ENCODE peak calls at places on chromosomes 13 and 19, in six cellular contexts. U, V, F, P, C and M are unnamed samples.
A peak's percentile ranks its signal among the peaks of the same experiment; 100 is the strongest.

GRCh38 chr19:13953021-13953531 is 767 bp downstream of the DCAF15 start:
- DNase-seq in C (peak; percentile 45), P (peak; percentile 59), V (peak; percentile 46), U (peak; percentile 78), F (no peak), M (peak; percentile 63)

GRCh38 chr19:41218615-41219507 is at the start of gene AXL:
- DNase-seq in C (peak; percentile 82), V (peak; percentile 98), F (no peak), U (peak; percentile 67), P (peak; percentile 83), M (peak; percentile 78)

GRCh38 chr13:66831317-66831716 is 398.8 kb downstream of the PCDH9 start:
- DNase-seq in V (no peak), C (no peak), P (no peak), U (no peak), F (no peak), M (no peak)

GRCh38 chr13:111411186-111411858 is 90.9 kb downstream of the TEX29 start:
- DNase-seq in P (no peak), U (no peak), V (peak; percentile 22), F (no peak), C (no peak), M (no peak)

GRCh38 chr19:29884466-29884865 is 57.6 kb upstream of the URI1 start:
- DNase-seq in U (no peak), C (no peak), F (no peak), P (no peak), V (no peak), M (no peak)

GRCh38 chr13:65499251-65499650 is 1730.9 kb downstream of the PCDH9 start:
- DNase-seq in F (no peak), U (no peak), P (no peak), C (no peak), V (no peak), M (no peak)

GRCh38 chr13:49464621-49465325 is 20.7 kb downstream of the SETDB2 start:
- DNase-seq in U (no peak), F (no peak), V (no peak), C (no peak), P (peak; percentile 25), M (peak; percentile 44)

GRCh38 chr19:46967578-46968018 is 52.0 kb upstream of the NPAS1 start:
- DNase-seq in F (no peak), P (no peak), U (peak; percentile 75), C (peak; percentile 77), V (no peak), M (no peak)

GRCh38 chr19:4700573-4700970 is 23.1 kb downstream of the DPP9 start:
- DNase-seq in C (no peak), F (no peak), U (no peak), P (no peak), V (peak; percentile 46), M (no peak)

GRCh38 chr19:32928806-32929205 is 43.0 kb downstream of the CEP89 start:
- DNase-seq in U (no peak), P (no peak), V (no peak), F (no peak), C (no peak), M (no peak)

GRCh38 chr19:12838182-12838890 is at the start of gene MAST1:
- DNase-seq in P (peak; percentile 27), U (peak; percentile 68), C (no peak), V (peak; percentile 80), F (no peak), M (no peak)

GRCh38 chr19:43562698-43563241 is 12.6 kb downstream of the XRCC1 start:
- DNase-seq in P (peak; percentile 88), C (peak; percentile 83), F (peak; percentile 91), U (peak; percentile 76), V (no peak), M (peak; percentile 84)

GRCh38 chr13:102141625-102142472 is 260.0 kb downstream of the FGF14 start:
- DNase-seq in F (no peak), C (no peak), V (peak; percentile 46), U (no peak), P (peak; percentile 36), M (no peak)

GRCh38 chr13:45063261-45063870 is 56.9 kb upstream of the GTF2F2 start:
- DNase-seq in C (no peak), U (no peak), P (peak; percentile 67), V (no peak), F (no peak), M (no peak)

GRCh38 chr19:4830332-4830731 is 1.2 kb downstream of the TICAM1 start:
- DNase-seq in C (no peak), V (no peak), U (no peak), P (no peak), F (no peak), M (no peak)

GRCh38 chr19:35176183-35176570 is 21.6 kb downstream of the FXYD5 start:
- DNase-seq in V (no peak), U (no peak), C (no peak), F (no peak), P (no peak), M (peak; percentile 6)

GRCh38 chr13:107873908-107874307 is 341.4 kb downstream of the LIG4 start:
- DNase-seq in U (no peak), V (no peak), P (peak; percentile 10), C (no peak), F (no peak), M (no peak)

GRCh38 chr19:7258042-7258839 is 36.0 kb downstream of the INSR start:
- DNase-seq in C (no peak), V (no peak), U (no peak), F (no peak), P (no peak), M (no peak)

GRCh38 chr13:78785764-78786163 is 126.8 kb upstream of the OBI1 start:
- DNase-seq in U (no peak), P (no peak), V (no peak), C (no peak), F (no peak), M (no peak)

GRCh38 chr13:39777527-39778061 is 122.1 kb downstream of the COG6 start:
- DNase-seq in V (peak; percentile 39), F (no peak), C (no peak), U (no peak), P (peak; percentile 87), M (peak; percentile 61)

GRCh38 chr19:42081584-42082258 is 5.8 kb downstream of the ZNF574 start:
- DNase-seq in F (no peak), C (no peak), U (no peak), V (peak; percentile 46), P (peak; percentile 62), M (no peak)

GRCh38 chr13:45728759-45729158 is 26.6 kb downstream of the CBY2 start:
- DNase-seq in V (peak; percentile 89), U (no peak), C (no peak), P (peak; percentile 7), F (no peak), M (no peak)

GRCh38 chr13:28583661-28584091 is 75.3 kb upstream of the POMP start:
- DNase-seq in V (peak; percentile 28), C (no peak), P (peak; percentile 21), U (no peak), F (no peak), M (peak; percentile 6)

GRCh38 chr13:59710995-59711701 is 452.6 kb downstream of the DIAPH3 start:
- DNase-seq in V (no peak), U (no peak), F (no peak), P (no peak), C (no peak), M (no peak)

GRCh38 chr13:110393761-110394160 is 86.7 kb downstream of the COL4A2 start:
- DNase-seq in F (no peak), U (no peak), V (no peak), C (no peak), P (no peak), M (no peak)

GRCh38 chr13:110394371-110394841 is 87.3 kb downstream of the COL4A2 start:
- DNase-seq in P (no peak), F (no peak), C (no peak), U (no peak), V (no peak), M (peak; percentile 87)

GRCh38 chr13:110390572-110390971 is 83.5 kb downstream of the COL4A2 start:
- DNase-seq in F (no peak), U (no peak), V (no peak), P (peak; percentile 75), C (no peak), M (peak; percentile 93)

GRCh38 chr13:110391273-110391672 is 84.2 kb downstream of the COL4A2 start:
- DNase-seq in P (no peak), V (no peak), C (no peak), U (no peak), F (no peak), M (peak; percentile 92)

GRCh38 chr13:110392510-110393233 is 85.6 kb downstream of the COL4A2 start:
- DNase-seq in V (no peak), U (no peak), F (no peak), C (no peak), P (peak; percentile 94), M (peak; percentile 90)
- H3K4me1 ChIP-seq in V (peaks cover 25% of the 10 kb centered on the region), U (no peaks in the 10 kb centered on the region), F (no peaks in the 10 kb centered on the region), C (peaks cover 73% of the 10 kb centered on the region), P (peaks cover 14% of the 10 kb centered on the region), M (peaks cover 95% of the 10 kb centered on the region)

DNA sequence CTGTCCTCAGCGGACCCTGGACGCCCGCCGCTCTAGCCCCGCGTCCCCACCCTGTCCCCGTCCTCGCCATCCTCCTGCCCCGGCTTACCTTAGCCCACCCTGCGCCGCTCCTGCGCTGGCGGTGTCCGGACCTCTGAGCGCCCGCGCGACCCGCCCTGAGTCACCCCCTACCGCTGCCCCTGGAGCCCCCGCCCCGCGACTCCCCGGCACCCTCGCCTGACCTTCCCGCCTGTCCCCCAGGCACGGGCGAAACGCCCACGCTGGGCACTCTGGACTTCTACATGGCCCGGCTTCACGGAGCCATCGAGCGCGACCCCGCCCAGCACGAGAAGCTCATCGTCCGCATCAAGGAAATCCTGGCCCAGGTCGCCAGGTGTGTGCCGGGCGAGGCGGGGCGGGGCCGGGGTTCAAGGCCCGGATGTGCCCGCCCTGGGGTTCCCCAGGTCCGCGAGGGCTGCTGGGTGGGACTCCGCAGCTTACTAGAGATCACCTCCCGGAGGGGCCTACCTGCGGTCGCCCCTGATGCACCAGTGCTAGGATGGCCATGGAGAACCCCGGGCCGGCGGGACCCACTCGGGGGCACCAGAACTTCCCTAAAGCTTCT is 5.1 kb downstream of the HMG20B start:
- DNase-seq in C (no peak), F (no peak), U (peak; percentile 87), P (no peak), V (peak; percentile 88), M (no peak)
- H3K4me1 ChIP-seq in C (peaks cover 27% of the 10 kb centered on the region), F (no peaks in the 10 kb centered on the region), U (peaks cover 21% of the 10 kb centered on the region), P (peaks cover 3% of the 10 kb centered on the region), V (peaks cover 12% of the 10 kb centered on the region), M (peaks cover 48% of the 10 kb centered on the region)

DNA sequence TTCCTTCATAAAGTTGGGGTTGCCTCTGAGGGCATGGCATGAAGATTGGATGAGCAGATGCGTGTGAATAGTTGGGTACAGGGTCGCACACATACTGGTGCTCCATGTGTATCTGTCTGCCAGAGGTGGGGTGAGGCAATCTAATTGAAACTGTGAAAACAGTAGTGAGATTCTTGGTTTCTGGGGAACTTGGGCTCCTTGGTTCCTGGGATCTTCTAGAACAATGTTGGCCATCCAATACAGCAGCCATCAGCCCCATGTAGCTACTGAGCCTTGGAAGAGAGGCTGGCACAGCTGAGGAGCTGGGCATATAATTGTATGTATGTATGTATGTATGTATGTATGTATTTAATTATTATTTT is 616 bp downstream of the FCHO1 start:
- DNase-seq in V (no peak), F (peak; percentile 46), U (no peak), P (no peak), C (no peak), M (no peak)
- H3K4me1 ChIP-seq in V (no peaks in the 10 kb centered on the region), F (peaks cover 60% of the 10 kb centered on the region), U (peaks cover 12% of the 10 kb centered on the region), P (no peaks in the 10 kb centered on the region), C (peaks cover 50% of the 10 kb centered on the region), M (peaks cover 10% of the 10 kb centered on the region)

DNA sequence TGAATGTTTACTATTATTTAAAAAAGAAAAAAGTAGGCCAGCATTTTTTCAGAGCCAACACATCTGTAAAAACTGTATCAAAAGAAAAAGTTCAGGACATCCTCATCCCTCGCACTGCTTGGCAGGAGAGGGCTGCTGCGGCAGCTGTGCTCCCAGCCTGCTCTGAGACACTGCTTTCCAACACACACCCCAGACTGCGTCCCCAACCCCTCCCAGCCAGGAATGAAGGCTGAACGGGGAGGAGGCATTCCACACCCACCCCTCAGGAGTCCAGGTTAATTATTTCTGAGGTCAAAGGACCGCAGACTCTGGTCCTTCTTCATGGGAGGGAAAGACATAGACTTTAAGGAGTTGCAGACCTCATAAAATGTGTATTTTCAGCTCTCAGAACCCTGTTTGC is 43.1 kb downstream of the COL4A1 start:
- DNase-seq in P (no peak), F (no peak), V (no peak), C (peak; percentile 57), U (peak; percentile 59), M (no peak)
- H3K4me1 ChIP-seq in P (no peaks in the 10 kb centered on the region), F (no peaks in the 10 kb centered on the region), V (peaks cover 46% of the 10 kb centered on the region), C (peaks cover 88% of the 10 kb centered on the region), U (peaks cover 8% of the 10 kb centered on the region), M (peaks cover 62% of the 10 kb centered on the region)